ENCODE peak calls at places on chromosomes 11 and 22, in ten cellular contexts. O is AG10803; I is CD8-positive, alpha-beta T cell; A is AG09309; X is CD4-positive, CD25-positive, alpha-beta regulatory T cell; S is astrocyte of the spinal cord; Z is GM23248; W is aorta; H is mucosa of descending colon; M is tibial artery. P is an unnamed sample.

GRCh38 chr22:17542452-17542851 is 20.8 kb upstream of the SLC25A18 start:
- DNase-seq in H (no peak), S (no peak), W (no peak), A (no peak), O (no peak), X (no peak), M (no peak), I (no peak), Z (no peak), P (no peak)

GRCh38 chr22:44711236-44711560 is 9.2 kb downstream of the PRR5 start:
- DNase-seq in Z (no peak), I (no peak), M (no peak), X (no peak), O (no peak), A (no peak), S (no peak), H (no peak), W (no peak), P (no peak)

GRCh38 chr11:87428266-87428665 is 390.5 kb downstream of the TMEM135 start:
- DNase-seq in I (no peak), S (no peak), Z (peak), A (no peak), H (no peak), X (no peak), M (no peak), O (peak), W (no peak), P (no peak)

GRCh38 chr11:92888701-92889100 is 80.8 kb upstream of the MTNR1B start:
- DNase-seq in W (no peak), H (no peak), M (no peak), S (no peak), X (no peak), A (no peak), I (no peak), Z (no peak), O (no peak), P (no peak)

GRCh38 chr11:26987726-26988125 is 6.2 kb upstream of the FIBIN start:
- DNase-seq in O (no peak), S (no peak), I (no peak), H (no peak), Z (peak), M (no peak), W (no peak), X (no peak), A (no peak), P (no peak)

GRCh38 chr11:28083118-28083517 is 24.8 kb downstream of the KIF18A start:
- DNase-seq in W (no peak), M (no peak), H (no peak), I (no peak), O (no peak), S (no peak), X (no peak), Z (no peak), A (no peak), P (no peak)

GRCh38 chr22:25749420-25750169 is 7.6 kb downstream of the MYO18B start:
- DNase-seq in Z (no peak), S (no peak), X (peak), W (peak), A (no peak), O (no peak), I (no peak), M (no peak), H (no peak), P (no peak)

GRCh38 chr11:69705246-69705856 is 1.5 kb upstream of the FGF19 start:
- DNase-seq in M (no peak), X (no peak), S (no peak), W (no peak), I (no peak), H (no peak), Z (no peak), A (no peak), O (no peak), P (no peak)

GRCh38 chr22:22840778-22841177 is 46.8 kb upstream of the IGLL5 start:
- DNase-seq in X (no peak), I (no peak), Z (no peak), S (no peak), O (no peak), H (no peak), W (no peak), A (no peak), M (no peak), P (no peak)

GRCh38 chr11:17400048-17400775 is 11.8 kb upstream of the KCNJ11 start:
- DNase-seq in O (no peak), S (no peak), X (no peak), Z (no peak), W (no peak), H (no peak), I (no peak), A (no peak), M (no peak), P (no peak)

GRCh38 chr11:130653838-130654601 is 205.6 kb downstream of the ADAMTS15 start:
- DNase-seq in A (no peak), I (no peak), M (peak), H (peak), Z (peak), X (no peak), S (no peak), W (peak), O (peak), P (no peak)

GRCh38 chr11:83682645-83682973 is 396.4 kb upstream of the CCDC90B start:
- DNase-seq in H (no peak), I (no peak), A (no peak), Z (no peak), X (no peak), S (no peak), W (no peak), O (no peak), M (no peak), P (no peak)

GRCh38 chr11:83680351-83680750 is 394.2 kb upstream of the CCDC90B start:
- DNase-seq in S (no peak), A (no peak), Z (no peak), H (no peak), O (no peak), X (no peak), M (no peak), I (no peak), W (no peak), P (no peak)

GRCh38 chr11:83684071-83684470 is 397.9 kb upstream of the CCDC90B start:
- DNase-seq in A (no peak), M (no peak), O (no peak), S (no peak), H (no peak), W (no peak), I (no peak), X (no peak), Z (no peak), P (no peak)

GRCh38 chr11:83681045-83681781 is 395.0 kb upstream of the CCDC90B start:
- DNase-seq in S (no peak), A (no peak), Z (peak), M (no peak), H (no peak), I (no peak), W (no peak), X (no peak), O (no peak), P (no peak)

GRCh38 chr11:83681944-83682644 is 395.9 kb upstream of the CCDC90B start:
- DNase-seq in S (no peak), X (no peak), W (no peak), M (no peak), I (no peak), H (no peak), Z (peak), A (no peak), O (no peak), P (no peak)
- H3K4me3 ChIP-seq in S (no peak), X (no peak), W (no peak), M (no peak), I (no peak), H (no peak), Z (peak), A (no peak), O (no peak), P (no peak)

GRCh38 chr11:83069441-83070043 is 2.2 kb downstream of the RAB30 start:
- DNase-seq in S (peak), O (no peak), W (no peak), A (no peak), X (no peak), H (no peak), I (no peak), Z (peak), M (no peak), P (no peak)
- H3K4me3 ChIP-seq in S (peak), O (peak), W (no peak), A (peak), X (peak), H (no peak), I (no peak), Z (peak), M (peak), P (peak)

GRCh38 chr11:123363556-123363955 is 66.5 kb upstream of the GRAMD1B start:
- DNase-seq in H (no peak), I (no peak), X (no peak), A (no peak), O (no peak), W (no peak), M (no peak), S (no peak), Z (no peak), P (no peak)
- H3K4me3 ChIP-seq in H (no peak), I (no peak), X (no peak), A (no peak), O (no peak), W (no peak), M (no peak), S (no peak), Z (no peak), P (no peak)

DNA sequence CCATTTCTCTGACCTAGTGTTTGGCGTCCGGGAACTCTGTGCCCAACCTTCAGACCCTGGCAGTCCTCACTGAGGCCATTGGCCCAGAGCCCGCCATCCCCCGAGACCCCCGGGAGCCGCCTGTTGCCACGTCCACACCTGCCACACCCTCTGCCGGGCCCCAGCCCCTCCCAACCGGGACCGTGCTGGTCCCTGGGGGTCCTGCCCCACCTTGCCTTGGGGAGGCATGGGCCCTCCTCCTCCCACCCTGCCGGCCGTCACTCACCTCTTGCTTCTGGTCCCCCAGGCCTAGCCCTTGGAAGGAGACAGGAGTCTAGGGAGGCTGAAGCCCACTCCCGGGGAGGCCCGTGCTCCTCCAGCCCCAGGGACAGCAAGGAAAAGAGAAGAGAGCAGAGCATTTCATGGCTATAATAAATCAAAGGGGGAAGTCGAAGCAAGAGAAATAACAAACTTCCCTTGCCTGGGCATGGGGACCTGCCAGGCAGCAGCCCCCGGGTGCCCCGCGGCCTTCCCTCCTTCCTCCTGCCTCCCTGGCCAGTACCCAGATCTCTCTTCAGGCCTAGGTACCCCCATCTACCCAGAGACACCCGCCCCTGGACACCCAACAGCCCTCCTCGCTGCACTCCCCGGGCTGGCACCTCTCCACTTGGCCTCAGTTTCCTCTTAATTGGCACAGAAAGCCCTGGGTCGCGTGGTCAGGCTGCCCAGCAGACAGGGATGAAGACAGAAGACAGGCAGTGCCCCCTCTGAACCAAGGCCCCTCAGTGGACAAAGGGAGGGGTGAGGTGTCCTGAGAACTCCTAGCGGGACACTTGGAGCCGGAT is 13.0 kb upstream of the SLC39A13 start:
- DNase-seq in O (no peak), W (no peak), S (no peak), H (no peak), Z (no peak), A (no peak), I (no peak), X (no peak), M (peak), P (no peak)
- H3K4me3 ChIP-seq in O (no peak), W (no peak), S (no peak), H (no peak), Z (no peak), A (no peak), I (peak), X (no peak), M (peak), P (no peak)

GRCh38 chr11:78140392-78141077 is 1.1 kb upstream of the ALG8 start:
- DNase-seq in X (no peak), Z (peak), A (no peak), O (no peak), S (no peak), W (no peak), I (no peak), H (no peak), M (no peak), P (no peak)
- H3K4me3 ChIP-seq in X (peak), Z (peak), A (peak), O (peak), S (peak), W (no peak), I (no peak), H (no peak), M (peak), P (peak)

DNA sequence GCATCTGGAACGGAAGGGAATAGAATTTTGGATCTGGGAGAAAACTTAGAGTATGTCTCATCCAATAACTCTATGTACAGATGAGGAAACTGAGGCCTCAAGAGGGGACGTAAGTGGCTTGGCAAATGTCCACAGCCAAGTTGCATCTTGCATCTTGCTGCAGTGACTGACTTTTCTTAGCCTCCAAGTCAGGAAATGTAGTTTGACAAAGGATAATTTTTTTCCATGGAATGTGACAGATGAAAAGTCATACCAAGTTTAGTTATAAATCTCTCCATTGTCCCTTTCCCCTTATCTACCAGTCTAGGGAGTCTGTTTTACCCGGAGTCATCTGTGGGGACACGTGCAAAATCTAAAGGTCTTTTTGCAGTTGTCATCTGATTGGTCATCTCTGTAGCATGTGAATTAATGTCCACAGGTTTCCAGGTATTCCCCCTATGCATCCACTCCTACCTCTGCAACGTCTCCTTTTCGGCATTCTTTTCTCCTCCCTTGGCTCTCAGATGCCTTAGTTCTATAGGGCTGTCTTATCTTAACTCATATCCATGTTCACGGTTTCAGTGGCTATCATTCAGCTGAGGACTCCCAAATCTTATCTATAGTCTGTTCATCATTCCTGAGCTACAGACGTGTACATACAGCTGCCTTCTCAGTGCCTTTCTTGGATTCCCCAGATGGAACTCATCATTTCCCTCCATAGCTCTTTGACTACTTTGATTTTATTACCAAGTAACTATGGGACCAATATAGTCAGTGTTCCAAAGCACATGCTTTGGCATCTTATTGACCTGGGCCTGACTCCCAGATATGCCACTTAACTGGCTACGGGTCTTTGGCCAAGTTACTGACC is 139.5 kb upstream of the TIMP3 start:
- DNase-seq in Z (peak), X (no peak), O (peak), W (no peak), I (no peak), H (no peak), S (peak), A (peak), M (no peak), P (peak)
- H3K4me3 ChIP-seq in Z (peak), X (no peak), O (peak), W (no peak), I (no peak), H (no peak), S (no peak), A (no peak), M (no peak), P (no peak)

GRCh38 chr11:108592591-108593213 is 866 bp downstream of the EXPH5 start:
- DNase-seq in O (no peak), X (peak), I (peak), A (no peak), W (peak), H (peak), Z (peak), S (no peak), M (no peak), P (no peak)
- H3K4me3 ChIP-seq in O (peak), X (peak), I (peak), A (peak), W (peak), H (peak), Z (peak), S (peak), M (peak), P (peak)

P was measured in HFF-Myc.